ENCODE peak calls at places on chromosomes 3 and 15, in nine cellular contexts. U is upper lobe of right lung, H is AG10803, O is fibroblast of lung, K is PC-9, P is cardiac fibroblast, B is kidney, I is tibial nerve, E is right atrium auricular region. T is an unnamed sample.

GRCh38 chr15:67548862-67549651 is 6.6 kb downstream of the MAP2K5 start:
- DNase-seq in U (no peak), K (no peak), E (no peak), B (no peak), H (no peak), O (peak), P (no peak), I (no peak), T (peak)

GRCh38 chr15:82146990-82147461 is 101.2 kb upstream of the MEX3B start:
- DNase-seq in H (peak), I (no peak), U (no peak), B (no peak), P (peak), O (peak), E (no peak), K (peak), T (peak)

GRCh38 chr3:111321786-111322185 is 220.2 kb upstream of the CD96 start:
- DNase-seq in E (no peak), P (no peak), U (no peak), K (no peak), H (no peak), I (no peak), O (no peak), B (no peak), T (peak)

GRCh38 chr3:143998266-143998665 is 26.6 kb downstream of the DIPK2A start:
- DNase-seq in I (peak), K (no peak), U (no peak), H (peak), E (no peak), P (peak), O (peak), B (no peak), T (peak)

GRCh38 chr3:70992131-70992530 is 591.4 kb downstream of the FOXP1 start:
- DNase-seq in E (no peak), P (no peak), H (no peak), U (no peak), K (no peak), B (no peak), I (no peak), O (no peak), T (no peak)

GRCh38 chr3:143301031-143301430 is 181.5 kb downstream of the CHST2 start:
- DNase-seq in U (no peak), B (no peak), K (no peak), O (no peak), P (no peak), I (no peak), H (no peak), E (no peak), T (no peak)

GRCh38 chr3:3739345-3740060 is 59.7 kb upstream of the LRRN1 start:
- DNase-seq in E (no peak), P (no peak), O (no peak), I (no peak), H (no peak), K (no peak), B (no peak), U (no peak), T (no peak)

GRCh38 chr15:29724026-29724425 is 98.2 kb downstream of the TJP1 start:
- DNase-seq in I (no peak), O (no peak), U (no peak), B (no peak), E (no peak), H (no peak), K (no peak), P (no peak), T (no peak)

GRCh38 chr3:72982653-72983366 is 13.8 kb upstream of the PPP4R2 start:
- DNase-seq in U (no peak), H (no peak), B (no peak), P (no peak), O (no peak), E (no peak), I (no peak), K (no peak), T (no peak)

GRCh38 chr3:17431004-17431403 is 311.4 kb downstream of the TBC1D5 start:
- DNase-seq in B (no peak), U (no peak), P (peak), E (no peak), I (no peak), O (peak), H (peak), K (no peak), T (no peak)

GRCh38 chr15:39472661-39473657 is 107.9 kb upstream of the THBS1 start:
- DNase-seq in K (no peak), E (peak), P (peak), H (peak), I (peak), B (peak), O (peak), U (peak), T (peak)

GRCh38 chr3:156631323-156631722 is 43.1 kb upstream of the TIPARP start:
- DNase-seq in H (no peak), I (no peak), O (no peak), P (no peak), E (no peak), U (no peak), K (peak), B (no peak), T (peak)

GRCh38 chr15:55398243-55398642 is 9.9 kb downstream of the CCPG1 start:
- DNase-seq in I (no peak), O (no peak), P (no peak), E (no peak), B (no peak), K (no peak), H (no peak), U (no peak), T (no peak)

GRCh38 chr3:88013592-88013991 is 45.2 kb downstream of the CGGBP1 start:
- DNase-seq in H (no peak), U (no peak), I (no peak), B (no peak), E (no peak), K (no peak), O (no peak), P (no peak), T (no peak)

GRCh38 chr15:76340802-76341365 is 4.3 kb downstream of the ISL2 start:
- DNase-seq in I (no peak), H (no peak), U (no peak), K (no peak), B (no peak), O (no peak), P (no peak), E (no peak), T (peak)
- TF ChIP-seq CTCF in I (no peak), H (peak), U (no peak), K (no peak), B (no peak), O (peak), P (peak), E (no peak), T (no peak)

DNA sequence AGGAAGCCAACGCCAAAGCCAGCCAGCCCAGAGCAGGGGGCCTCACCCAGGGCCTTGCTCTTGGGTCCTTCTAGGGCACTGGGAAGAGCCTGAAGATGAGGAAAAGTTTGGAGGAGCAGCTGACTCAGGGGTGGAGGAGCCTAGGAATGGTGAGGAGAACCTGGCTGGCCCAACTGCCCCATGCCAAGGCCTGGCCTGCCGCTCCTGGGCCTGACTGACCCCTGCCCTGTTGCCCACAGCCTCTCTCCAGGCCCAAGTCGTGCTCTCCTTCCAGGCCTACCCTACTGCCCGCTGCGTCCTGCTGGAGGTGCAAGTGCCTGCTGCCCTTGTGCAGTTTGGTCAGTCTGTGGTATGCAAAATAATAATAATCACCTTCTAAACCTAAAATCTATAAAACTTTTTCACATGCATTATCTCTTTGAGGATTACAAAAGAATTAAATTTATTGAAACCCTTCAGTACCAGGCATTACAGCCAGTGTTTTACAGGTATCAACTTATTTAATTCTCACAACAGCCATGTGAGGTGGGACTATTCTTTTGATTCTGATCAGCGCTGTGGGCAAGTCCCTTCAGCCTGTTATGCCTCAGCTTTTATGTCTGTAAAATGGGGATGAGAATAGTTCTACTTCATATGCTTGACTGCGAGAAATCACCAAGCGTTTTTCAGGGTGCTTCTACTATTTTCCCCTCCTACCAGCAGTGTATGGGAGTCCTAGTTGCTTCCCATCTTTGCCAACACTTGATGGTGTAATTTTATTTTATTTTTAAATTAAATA is 1.6 kb downstream of the IL17RC start:
- DNase-seq in H (no peak), E (no peak), B (peak), P (no peak), I (no peak), O (no peak), U (no peak), K (no peak), T (no peak)
- H3K4me3 ChIP-seq in H (no peak), E (no peak), B (no peak), P (no peak), I (no peak), O (no peak), U (peak), K (no peak), T (no peak)

DNA sequence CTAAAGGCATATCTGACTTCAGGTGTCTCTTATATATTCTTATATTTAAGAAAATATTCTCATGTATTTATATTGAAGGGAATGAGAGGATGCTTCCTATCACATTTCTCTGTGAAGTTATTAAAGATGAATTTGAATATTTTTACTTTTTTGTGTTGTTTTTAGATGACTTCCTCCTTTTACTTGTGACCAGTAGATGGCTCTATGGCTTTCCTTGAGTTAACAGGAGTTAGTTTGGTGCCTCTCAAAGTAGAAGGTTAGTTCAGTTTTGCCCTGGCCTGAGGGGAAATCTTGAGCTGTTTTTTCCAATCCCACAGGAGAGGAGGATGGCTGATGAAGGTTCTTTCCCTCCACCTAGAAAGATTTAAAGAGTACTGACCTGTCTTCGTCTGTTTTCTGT is 80.7 kb downstream of the SQOR start:
- DNase-seq in I (no peak), U (no peak), O (no peak), P (peak), H (no peak), E (no peak), K (no peak), B (no peak), T (peak)
- TF ChIP-seq CTCF in I (peak), U (peak), O (peak), P (peak), H (peak), E (no peak), K (peak), B (no peak), T (peak)

GRCh38 chr15:66255293-66255676 is 1.7 kb upstream of the MEGF11 start:
- DNase-seq in U (no peak), B (no peak), E (no peak), K (no peak), H (no peak), P (no peak), O (no peak), I (no peak), T (no peak)

GRCh38 chr15:66253296-66253642 is 281 bp downstream of the MEGF11 start:
- DNase-seq in O (no peak), E (no peak), B (no peak), P (no peak), I (no peak), H (no peak), K (no peak), U (no peak), T (no peak)

GRCh38 chr15:66253643-66254363 is at the start of gene MEGF11:
- DNase-seq in B (no peak), P (peak), E (no peak), O (peak), K (no peak), I (no peak), U (no peak), H (peak), T (peak)

GRCh38 chr15:66252411-66253295 is 897 bp downstream of the MEGF11 start:
- DNase-seq in P (peak), K (no peak), U (peak), E (peak), O (peak), I (peak), B (peak), H (peak), T (peak)

DNA sequence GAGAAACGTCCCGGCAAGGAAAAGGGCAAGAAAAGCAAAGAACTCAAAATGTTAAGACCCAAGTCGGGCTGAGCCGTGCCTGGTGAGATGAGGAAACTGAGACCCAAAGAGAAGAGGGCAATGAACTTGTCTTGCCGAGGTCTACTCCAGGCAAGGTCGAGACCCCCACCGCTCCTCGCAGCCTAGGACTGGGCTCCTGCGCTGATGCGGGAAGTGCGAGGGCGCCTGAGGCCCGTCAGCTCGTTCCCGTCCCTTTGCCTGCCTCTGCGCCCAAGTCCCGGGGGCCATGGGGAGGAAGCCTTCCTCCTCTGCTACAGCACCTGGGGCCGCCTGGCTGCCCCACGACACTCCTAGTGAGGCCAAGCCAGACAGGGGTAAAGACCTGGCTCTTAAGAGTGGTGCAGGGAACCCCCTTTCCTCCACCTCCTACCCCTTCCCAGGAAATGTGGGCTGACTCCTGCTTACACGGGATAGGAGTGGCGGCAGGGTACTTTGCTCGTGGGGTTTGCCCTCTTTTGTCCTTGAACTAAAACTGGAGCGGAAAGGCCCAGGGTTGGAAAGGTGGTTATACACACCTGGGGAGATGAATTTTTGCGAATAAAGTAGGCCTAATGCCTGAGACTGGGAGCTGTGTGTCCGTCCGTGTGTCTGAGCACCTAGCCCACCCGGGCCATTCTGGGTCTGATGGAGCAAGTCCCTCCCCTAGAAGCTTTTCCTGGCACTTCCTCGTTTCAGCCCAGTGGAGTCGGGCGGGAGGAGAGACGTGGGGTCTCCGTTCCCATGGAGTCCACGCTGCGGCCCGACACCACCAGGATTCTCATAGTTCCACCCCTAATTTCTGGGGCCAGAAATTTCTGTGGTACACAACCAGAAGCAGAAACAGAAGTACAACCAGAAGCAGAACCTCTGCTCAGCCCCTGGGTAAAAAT is 1.1 kb upstream of the MEGF11 start:
- DNase-seq in P (no peak), O (no peak), E (no peak), K (no peak), I (no peak), B (no peak), U (no peak), H (no peak), T (no peak)
- H3K4me3 ChIP-seq in P (no peak), O (no peak), E (no peak), K (no peak), I (peak), B (no peak), U (no peak), H (no peak), T (peak)

DNA sequence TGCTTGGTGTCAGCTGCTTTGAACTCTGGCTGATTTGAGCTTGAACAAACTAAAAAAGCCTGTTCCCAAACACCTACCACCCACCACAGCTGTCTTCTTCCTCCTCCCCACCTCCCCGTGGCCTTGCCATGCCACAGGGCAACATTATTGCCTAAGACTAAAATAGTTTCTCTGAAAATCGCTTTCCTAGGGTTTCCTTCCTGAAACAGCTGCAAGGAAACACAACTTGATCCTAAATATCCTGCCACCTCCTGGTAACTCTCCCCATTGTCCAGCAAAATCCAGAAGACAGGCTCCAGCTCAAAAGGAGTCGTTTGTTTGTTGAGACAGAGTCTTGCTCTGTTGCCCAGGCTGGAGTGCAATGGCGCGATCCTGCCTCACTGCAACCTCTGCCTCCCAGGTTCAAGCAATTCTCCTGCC is 193.9 kb upstream of the TPM1 start:
- DNase-seq in P (peak), K (peak), U (no peak), I (no peak), H (peak), B (no peak), E (no peak), O (peak), T (peak)
- TF ChIP-seq CTCF in P (no peak), K (no peak), U (no peak), I (no peak), H (peak), B (no peak), E (no peak), O (peak), T (no peak)